ENCODE peak calls at places on chromosome 20, in nine cellular contexts. U, R, D, E, M, I, O, J and N are unnamed samples.

GRCh38 chr20:9867196-9867980 is 28.5 kb upstream of the PAK5 start:
- DNase-seq in I (no peak), R (no peak), M (no peak), O (no peak), J (no peak), D (no peak), U (no peak), E (peak), N (no peak)

GRCh38 chr20:48709744-48710143 is 118.1 kb downstream of the PREX1 start:
- DNase-seq in R (no peak), I (no peak), M (no peak), J (no peak), E (no peak), U (no peak), O (no peak), D (peak), N (no peak)

GRCh38 chr20:9660236-9660868 is 146.0 kb downstream of the LAMP5 start:
- DNase-seq in I (no peak), D (peak), J (no peak), O (no peak), M (no peak), R (no peak), U (no peak), E (no peak), N (peak)

GRCh38 chr20:31547720-31548298 is 33.6 kb downstream of the HM13 start:
- DNase-seq in J (no peak), U (no peak), E (no peak), M (no peak), O (no peak), I (no peak), R (no peak), D (no peak), N (peak)

GRCh38 chr20:6680854-6681253 is 86.6 kb upstream of the BMP2 start:
- DNase-seq in E (no peak), R (no peak), O (no peak), M (no peak), I (no peak), J (no peak), D (no peak), U (no peak), N (no peak)

GRCh38 chr20:62913043-62913630 is 13.2 kb downstream of the DIDO1 start:
- DNase-seq in D (no peak), E (no peak), U (no peak), I (no peak), O (no peak), M (no peak), J (no peak), R (no peak), N (no peak)

GRCh38 chr20:44468044-44468782 is 7.5 kb upstream of the TTPAL start:
- DNase-seq in R (no peak), I (no peak), U (no peak), E (no peak), M (no peak), D (no peak), J (no peak), O (no peak), N (no peak)

GRCh38 chr20:40254023-40254772 is 434.8 kb downstream of the MAFB start:
- DNase-seq in E (no peak), D (no peak), O (no peak), M (no peak), R (no peak), J (no peak), U (no peak), I (no peak), N (no peak)

GRCh38 chr20:24951536-24952047 is 2.5 kb downstream of the CST7 start:
- DNase-seq in U (no peak), R (no peak), I (no peak), M (no peak), O (no peak), E (peak), D (no peak), J (no peak), N (no peak)

GRCh38 chr20:31781945-31782344 is 37.2 kb upstream of the MYLK2 start:
- DNase-seq in O (no peak), U (no peak), D (no peak), E (no peak), M (no peak), J (no peak), I (no peak), R (no peak), N (no peak)

GRCh38 chr20:62891111-62891510 is 29.5 kb upstream of the TCFL5 start:
- DNase-seq in U (peak), J (no peak), D (peak), M (peak), E (peak), R (no peak), O (no peak), I (no peak), N (no peak)

GRCh38 chr20:25035924-25036323 is 22.0 kb downstream of the ACSS1 start:
- DNase-seq in O (no peak), U (no peak), E (no peak), M (no peak), I (no peak), R (no peak), D (peak), J (no peak), N (peak)